ENCODE peak calls at places on chromosomes 12 and 14, in four cellular contexts. F, J, T and W are unnamed samples.
A peak's percentile ranks its signal among the peaks of the same experiment; 100 is the strongest.

GRCh38 chr12:116924558-116925453 is 14.1 kb downstream of the FBXW8 start:
- DNase-seq in F (no peak), J (no peak), T (no peak), W (no peak)

GRCh38 chr12:87469295-87469694 is 559.9 kb downstream of the C12orf50 start:
- DNase-seq in F (no peak), J (no peak), T (no peak), W (no peak)

GRCh38 chr14:55889124-55889523 is 229.1 kb upstream of the PELI2 start:
- DNase-seq in F (no peak), J (no peak), T (no peak), W (no peak)

GRCh38 chr12:124829008-124829707 is 34.5 kb downstream of the SCARB1 start:
- DNase-seq in F (no peak), J (no peak), T (no peak), W (no peak)

GRCh38 chr12:129927316-129927900 is 23.6 kb upstream of the TMEM132D start:
- DNase-seq in F (no peak), J (no peak), T (no peak), W (no peak)

GRCh38 chr12:42716521-42716920 is 127.0 kb upstream of the PRICKLE1 start:
- DNase-seq in F (no peak), J (no peak), T (no peak), W (no peak)

GRCh38 chr12:56616244-56616643 is 13.9 kb downstream of the BAZ2A start:
- DNase-seq in F (no peak), J (no peak), T (no peak), W (no peak)

GRCh38 chr12:113137861-113138783 is 2.6 kb upstream of the RASAL1 start:
- DNase-seq in F (no peak), J (no peak), T (no peak), W (no peak)

GRCh38 chr14:35369701-35370191 is 34.8 kb downstream of the NFKBIA start:
- DNase-seq in F (no peak), J (no peak), T (no peak), W (no peak)

GRCh38 chr14:51939727-51940126 is 49.6 kb upstream of the RTRAF start:
- DNase-seq in F (no peak), J (no peak), T (no peak), W (no peak)

GRCh38 chr12:71671816-71672215 is 7.7 kb downstream of the THAP2 start:
- DNase-seq in F (no peak), J (no peak), T (no peak), W (no peak)

GRCh38 chr12:131112016-131112415 is 158.3 kb downstream of the ADGRD1 start:
- DNase-seq in F (no peak), J (no peak), T (no peak), W (no peak)

GRCh38 chr14:68786491-68787234 is 6.2 kb downstream of the ZFP36L1 start:
- DNase-seq in F (no peak), J (no peak), T (no peak), W (no peak)

GRCh38 chr12:82028772-82029171 is 269.6 kb upstream of the PPFIA2 start:
- DNase-seq in F (no peak), J (no peak), T (no peak), W (no peak)

GRCh38 chr12:119802472-119802871 is 74.6 kb downstream of the CIT start:
- DNase-seq in F (peak; percentile 70), J (peak; percentile 38), T (no peak), W (no peak)

GRCh38 chr14:75457024-75457390 is 29.2 kb downstream of the JDP2 start:
- DNase-seq in F (no peak), J (no peak), T (no peak), W (no peak)

GRCh38 chr14:90656986-90657385 is 159.2 kb downstream of the TTC7B start:
- DNase-seq in F (no peak), J (no peak), T (no peak), W (no peak)

GRCh38 chr12:56267443-56268071 is 815 bp downstream of the COQ10A start:
- DNase-seq in F (no peak), J (peak; percentile 61), T (no peak), W (peak; percentile 54)

GRCh38 chr14:73462078-73462715 is 3.9 kb upstream of the NUMB start:
- DNase-seq in F (no peak), J (peak; percentile 50), T (no peak), W (no peak)

GRCh38 chr12:109581856-109582255 is 8.3 kb downstream of the MVK start:
- DNase-seq in F (no peak), J (no peak), T (no peak), W (no peak)

GRCh38 chr14:73634333-73634833 is 10.4 kb upstream of the DNAL1 start:
- DNase-seq in F (no peak), J (peak; percentile 38), T (peak; percentile 41), W (peak; percentile 60)

GRCh38 chr12:92771011-92771410 is 68.2 kb downstream of the PLEKHG7 start:
- DNase-seq in F (no peak), J (no peak), T (no peak), W (no peak)

GRCh38 chr14:75022655-75023054 is 19.9 kb downstream of the EIF2B2 start:
- DNase-seq in F (no peak), J (peak; percentile 67), T (no peak), W (no peak)

GRCh38 chr14:75258079-75258802 is 20.4 kb upstream of the FOS start:
- DNase-seq in F (peak; percentile 89), J (no peak), T (no peak), W (peak; percentile 35)

GRCh38 chr12:110135012-110135411 is 10.9 kb downstream of the IFT81 start:
- DNase-seq in F (no peak), J (no peak), T (no peak), W (no peak)

GRCh38 chr12:97061164-97061563 is 154.1 kb downstream of the NEDD1 start:
- DNase-seq in F (no peak), J (no peak), T (no peak), W (no peak)

GRCh38 chr14:21768116-21768874 is 94.7 kb upstream of the OR4E1 start:
- DNase-seq in F (no peak), J (no peak), T (peak; percentile 14), W (no peak)

GRCh38 chr14:95434161-95434560 is 82.3 kb downstream of the SYNE3 start:
- DNase-seq in F (no peak), J (no peak), T (no peak), W (no peak)

GRCh38 chr14:100419856-100420255 is 96.7 kb downstream of the SLC25A47 start:
- DNase-seq in F (no peak), J (no peak), T (no peak), W (no peak)
- TF ChIP-seq CTCF in F (no peak), J (no peak), T (no peak), W (no peak)

DNA sequence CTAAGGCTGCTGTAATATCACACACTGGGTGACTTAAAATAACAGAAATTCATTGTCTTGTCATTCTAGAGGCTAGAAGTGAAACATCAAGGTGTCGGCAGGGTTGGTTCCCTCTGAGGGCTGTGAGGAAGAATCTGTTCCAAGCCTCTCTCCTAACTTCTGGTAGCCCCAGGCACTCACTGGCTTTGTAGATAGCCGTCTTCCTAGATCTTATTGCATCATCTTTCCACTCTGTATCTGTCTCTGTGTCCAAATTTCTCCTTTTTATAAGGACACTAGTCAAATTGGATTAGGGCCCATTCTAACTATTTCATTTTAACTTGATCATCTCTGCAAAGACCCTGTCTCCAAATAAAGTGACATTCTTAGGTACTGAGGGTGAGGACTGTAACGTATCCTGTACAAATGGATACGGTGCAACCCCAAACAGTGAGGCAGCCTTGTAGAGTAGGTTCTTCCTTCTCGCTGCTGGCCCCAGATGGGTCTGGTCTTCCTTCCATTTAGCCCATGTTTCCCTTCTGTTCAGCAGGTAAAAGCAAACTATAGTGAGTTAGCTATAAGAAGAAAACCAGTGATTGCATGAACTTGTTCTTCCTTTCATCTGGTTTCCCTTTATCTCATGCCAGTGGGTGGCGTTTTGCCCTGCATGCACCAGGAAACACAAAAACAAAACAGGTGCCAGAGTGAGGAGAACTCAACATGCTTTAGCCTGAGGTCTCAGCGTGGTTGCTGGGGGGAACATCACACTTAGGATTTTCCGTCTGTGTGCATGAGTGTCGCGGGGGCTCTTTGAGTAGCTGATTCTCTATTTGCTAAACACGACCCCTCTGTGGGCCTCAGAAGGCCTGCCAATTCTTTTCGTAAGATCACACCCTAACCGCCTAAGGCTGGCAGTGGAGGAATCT is 19.5 kb downstream of the TTC9 start:
- DNase-seq in F (no peak), J (no peak), T (no peak), W (no peak)
- TF ChIP-seq CTCF in F (no peak), J (no peak), T (no peak), W (peak; percentile 7)

DNA sequence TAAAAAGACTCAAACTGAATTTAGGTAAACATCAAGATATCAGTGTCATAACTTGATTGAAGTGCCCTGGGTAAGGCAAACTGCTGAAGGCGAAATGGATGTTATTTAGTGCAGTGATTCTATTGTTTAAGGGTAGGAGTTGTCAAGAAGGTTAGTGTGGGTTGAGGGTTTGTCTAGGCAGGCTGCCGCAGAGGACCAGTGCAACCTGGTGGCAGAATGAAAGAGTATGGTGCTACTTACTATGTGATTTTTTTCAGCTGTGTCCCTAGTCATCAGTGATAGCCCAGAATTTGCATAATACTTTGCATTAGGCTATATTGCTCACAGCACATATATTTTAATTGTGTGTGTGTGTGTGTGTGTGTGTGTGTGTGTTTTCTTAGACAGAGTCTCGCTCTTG is 1127.0 kb downstream of the GALC start:
- DNase-seq in F (no peak), J (no peak), T (no peak), W (no peak)
- TF ChIP-seq CTCF in F (no peak), J (no peak), T (no peak), W (no peak)

GRCh38 chr14:106606936-106607335 is 1080.6 kb downstream of the TMEM121 start:
- DNase-seq in F (no peak), J (no peak), T (no peak), W (no peak)

GRCh38 chr14:106610691-106611090 is 1084.3 kb downstream of the TMEM121 start:
- DNase-seq in F (no peak), J (no peak), T (no peak), W (no peak)

GRCh38 chr14:106605548-106606448 is 1079.4 kb downstream of the TMEM121 start:
- DNase-seq in F (no peak), J (peak; percentile 18), T (peak; percentile 74), W (peak; percentile 79)
- TF ChIP-seq CTCF in F (no peak), J (no peak), T (peak; percentile 90), W (peak; percentile 72)

DNA sequence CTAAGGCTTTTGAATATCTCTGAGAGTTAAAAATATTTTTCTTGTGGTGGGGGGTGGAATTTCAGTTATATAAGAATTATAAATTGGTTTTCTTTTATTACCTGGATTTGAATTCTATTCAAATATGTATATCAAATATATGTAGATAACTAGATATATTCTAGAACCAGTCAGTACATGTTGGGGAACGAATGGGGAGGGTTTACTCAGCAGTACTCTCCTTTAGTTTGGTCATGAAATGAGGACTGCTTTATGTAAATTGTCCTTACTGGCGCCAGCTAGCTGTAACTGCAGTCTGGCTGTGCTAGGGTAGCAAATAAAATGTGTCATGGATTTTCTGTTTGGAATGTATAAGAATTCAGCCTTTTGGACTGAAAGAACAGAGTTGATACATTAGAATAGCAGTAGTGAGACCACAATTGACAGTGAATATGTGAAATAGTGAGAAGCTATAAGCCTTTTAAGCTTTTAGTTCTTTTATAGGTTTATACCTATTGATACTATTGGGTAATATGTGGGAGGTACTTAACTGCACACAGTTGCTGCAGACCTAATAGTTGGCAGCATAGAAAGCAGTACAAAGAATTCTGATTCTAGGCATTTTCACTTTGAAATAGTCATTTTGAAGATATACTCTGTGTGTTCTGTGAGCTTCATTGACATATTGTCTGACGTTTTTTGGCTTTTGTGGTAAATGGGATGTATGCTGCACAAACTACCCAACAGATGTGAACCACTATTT is 29.0 kb downstream of the ATF7IP start:
- DNase-seq in F (no peak), J (no peak), T (peak; percentile 47), W (no peak)
- TF ChIP-seq CTCF in F (peak; percentile 10), J (peak; percentile 44), T (no peak), W (no peak)